ENCODE peak calls at places on chromosomes 4 and X, in five cellular contexts. Z is right cardiac atrium; K is CD8-positive, alpha-beta memory T cell; Y is PC-9; R is stomach. P is an unnamed sample.

GRCh38 chr4:114879916-114880315 is 233.5 kb downstream of the NDST4 start:
- DNase-seq in Y (no peak), Z (no peak), R (no peak), K (no peak), P (no peak)

GRCh38 chrX:12548341-12548740 is 242.9 kb upstream of the PRPS2 start:
- DNase-seq in R (no peak), Y (no peak), Z (no peak), K (no peak), P (no peak)

GRCh38 chr4:107689912-107690587 is 30.0 kb downstream of the PAPSS1 start:
- DNase-seq in K (no peak), Y (peak; percentile 3), Z (no peak), R (no peak), P (no peak)

GRCh38 chr4:142875117-142875516 is 29.0 kb upstream of the INPP4B start:
- DNase-seq in Z (no peak), R (no peak), K (no peak), Y (no peak), P (no peak)

GRCh38 chrX:53122013-53122412 is 28.1 kb downstream of the KANTR start:
- DNase-seq in R (no peak), K (no peak), Z (peak; percentile 47), Y (no peak), P (no peak)

GRCh38 chrX:44344194-44344593 is 722 bp upstream of the EFHC2 start:
- DNase-seq in K (peak; percentile 59), Y (peak; percentile 23), R (peak; percentile 52), Z (peak; percentile 14), P (peak; percentile 77)

GRCh38 chr4:159049780-159050375 is 53.0 kb upstream of the RAPGEF2 start:
- DNase-seq in R (no peak), K (no peak), Y (no peak), Z (no peak), P (no peak)

GRCh38 chr4:153245775-153246174 is 41.5 kb downstream of the TRIM2 start:
- DNase-seq in Y (no peak), Z (no peak), K (no peak), R (no peak), P (no peak)

GRCh38 chr4:54440394-54441223 is 211.5 kb downstream of the PDGFRA start:
- DNase-seq in Y (no peak), K (no peak), Z (no peak), R (no peak), P (no peak)

GRCh38 chr4:47733506-47733905 is 104.4 kb downstream of the CORIN start:
- DNase-seq in Y (no peak), Z (no peak), K (no peak), R (no peak), P (no peak)
- H3K4me1 ChIP-seq in Y (no peaks in the 10 kb centered on the region), Z (peaks cover 1% of the 10 kb centered on the region), K (no peaks in the 10 kb centered on the region), R (no peaks in the 10 kb centered on the region), P (no peaks in the 10 kb centered on the region)

GRCh38 chrX:21638311-21638710 is 19.8 kb downstream of the KLHL34 start:
- DNase-seq in Y (no peak), R (no peak), Z (no peak), K (no peak), P (no peak)

GRCh38 chrX:21645437-21646220 is 12.5 kb downstream of the KLHL34 start:
- DNase-seq in Z (no peak), K (no peak), Y (no peak), R (no peak), P (no peak)

GRCh38 chrX:21639775-21640174 is 18.4 kb downstream of the KLHL34 start:
- DNase-seq in Z (no peak), Y (no peak), R (no peak), K (no peak), P (no peak)
- H3K27ac ChIP-seq in Z (no peak overlapping the region), Y (no peak overlapping the region), R (no peak overlapping the region), K (no peak overlapping the region), P (no peak overlapping the region)

GRCh38 chr4:139210486-139210885 is 33.5 kb upstream of the ELF2 start:
- DNase-seq in Z (no peak), R (no peak), K (no peak), Y (no peak), P (no peak)
- H3K4me1 ChIP-seq in Z (peaks cover 2% of the 10 kb centered on the region), R (no peaks in the 10 kb centered on the region), K (no peaks in the 10 kb centered on the region), Y (no peaks in the 10 kb centered on the region), P (no peaks in the 10 kb centered on the region)

GRCh38 chr4:56530269-56531148 is 24.9 kb downstream of the ARL9 start:
- DNase-seq in Z (peak; percentile 91), K (peak; percentile 77), Y (peak; percentile 60), R (peak; percentile 89), P (peak; percentile 60)
- H3K27ac ChIP-seq in Z (no peak overlapping the region), K (peak overlapping the region; percentile 11), Y (no peak overlapping the region), R (no peak overlapping the region), P (no peak overlapping the region)

GRCh38 chr4:1779588-1780382 is 13.3 kb upstream of the FGFR3 start:
- DNase-seq in Y (peak; percentile 81), K (no peak), R (no peak), Z (no peak), P (no peak)

GRCh38 chr4:1783011-1783410 is 10.1 kb upstream of the FGFR3 start:
- DNase-seq in K (no peak), Y (no peak), R (no peak), Z (no peak), P (no peak)

GRCh38 chr4:1777822-1778641 is 15.1 kb upstream of the FGFR3 start:
- DNase-seq in Z (no peak), K (no peak), Y (peak; percentile 95), R (no peak), P (no peak)

GRCh38 chr4:1778642-1779392 is 14.3 kb upstream of the FGFR3 start:
- DNase-seq in R (no peak), K (no peak), Y (no peak), Z (no peak), P (no peak)

DNA sequence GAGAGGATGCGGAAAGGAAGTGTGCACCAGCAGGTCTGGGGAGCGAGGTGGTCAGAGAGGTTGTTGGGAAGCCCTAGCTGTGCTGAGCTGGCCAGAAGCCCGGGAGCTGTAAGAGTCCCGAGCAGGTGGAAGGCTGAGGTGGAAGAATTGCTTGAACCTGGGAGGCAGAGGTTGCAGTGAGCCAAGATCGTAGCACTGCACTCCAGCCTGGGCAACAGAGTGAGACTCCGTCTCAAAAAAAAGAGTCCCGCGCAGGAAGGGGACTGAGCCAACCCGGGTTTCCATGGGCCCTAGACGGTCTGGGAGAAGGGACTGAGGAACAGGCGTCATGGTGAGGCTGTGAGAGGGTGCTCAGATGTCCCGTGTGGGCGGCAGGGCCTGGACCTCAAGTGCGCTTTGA is 12.7 kb upstream of the FGFR3 start:
- DNase-seq in Y (no peak), R (no peak), K (no peak), Z (no peak), P (no peak)
- H3K4me1 ChIP-seq in Y (peaks cover 57% of the 10 kb centered on the region), R (peaks cover 11% of the 10 kb centered on the region), K (no peaks in the 10 kb centered on the region), Z (peaks cover 2% of the 10 kb centered on the region), P (no peaks in the 10 kb centered on the region)

GRCh38 chrX:154819771-154820341 is 14.6 kb upstream of the MPP1 start:
- DNase-seq in Y (no peak), Z (no peak), R (no peak), K (no peak), P (no peak)
- H3K27ac ChIP-seq in Y (no peak overlapping the region), Z (no peak overlapping the region), R (no peak overlapping the region), K (peak overlapping the region; percentile 38), P (no peak overlapping the region)